ENCODE peak calls at places on chromosome 1, in seven cellular contexts. Y is psoas muscle, B is IMR-90, Q is adrenal gland, T is right atrium auricular region, D is upper lobe of right lung, G is A549. S is an unnamed sample.
A peak's percentile ranks its signal among the peaks of the same experiment; 100 is the strongest.

GRCh38 chr1:168476588-168477379 is 67.0 kb downstream of the XCL2 start:
- DNase-seq in Y (no peak), B (no peak), Q (no peak), T (no peak), D (no peak), G (no peak), S (no peak)

GRCh38 chr1:98439471-98439870 is 222.1 kb upstream of the SNX7 start:
- DNase-seq in Y (no peak), B (no peak), Q (no peak), T (no peak), D (no peak), G (no peak), S (no peak)

GRCh38 chr1:168243200-168243599 is 17.4 kb downstream of the SFT2D2 start:
- DNase-seq in Y (no peak), B (no peak), Q (peak; percentile 34), T (no peak), D (no peak), G (no peak), S (no peak)

GRCh38 chr1:39752703-39753102 is 14.0 kb downstream of the PPIE start:
- DNase-seq in Y (no peak), B (no peak), Q (no peak), T (no peak), D (no peak), G (no peak), S (no peak)

GRCh38 chr1:175172503-175172902 is 20.1 kb downstream of the KIAA0040 start:
- DNase-seq in Y (no peak), B (no peak), Q (no peak), T (no peak), D (no peak), G (no peak), S (no peak)

GRCh38 chr1:38860464-38860816 is 868 bp upstream of the RRAGC start:
- DNase-seq in Y (no peak), B (peak; percentile 4), Q (no peak), T (no peak), D (no peak), G (no peak), S (no peak)

GRCh38 chr1:27144920-27145661 is 9.8 kb downstream of the SLC9A1 start:
- DNase-seq in Y (peak; percentile 62), B (peak; percentile 87), Q (peak; percentile 23), T (no peak), D (no peak), G (no peak), S (no peak)

GRCh38 chr1:45047032-45047431 is 35.0 kb downstream of the UROD start:
- DNase-seq in Y (no peak), B (no peak), Q (no peak), T (no peak), D (no peak), G (no peak), S (no peak)

GRCh38 chr1:91550961-91551360 is 50.3 kb downstream of the CDC7 start:
- DNase-seq in Y (no peak), B (no peak), Q (no peak), T (no peak), D (no peak), G (no peak), S (no peak)

GRCh38 chr1:203080456-203080855 is 5.4 kb downstream of the MYOG start:
- DNase-seq in Y (no peak), B (no peak), Q (no peak), T (no peak), D (no peak), G (no peak), S (no peak)

GRCh38 chr1:24345334-24345733 is 26.2 kb downstream of the GRHL3 start:
- DNase-seq in Y (no peak), B (no peak), Q (no peak), T (no peak), D (no peak), G (no peak), S (no peak)

GRCh38 chr1:34425785-34426184 is 249.1 kb downstream of the C1orf94 start:
- DNase-seq in Y (no peak), B (no peak), Q (no peak), T (no peak), D (no peak), G (no peak), S (no peak)

GRCh38 chr1:21334214-21335087 is 44.2 kb upstream of the ECE1 start:
- DNase-seq in Y (peak; percentile 79), B (peak; percentile 86), Q (peak; percentile 93), T (peak; percentile 89), D (peak; percentile 84), G (peak; percentile 65), S (peak; percentile 66)

GRCh38 chr1:91821126-91821868 is 64.7 kb downstream of the TGFBR3 start:
- DNase-seq in Y (no peak), B (no peak), Q (no peak), T (no peak), D (no peak), G (no peak), S (no peak)

GRCh38 chr1:78490861-78491310 is at the start of gene PTGFR:
- DNase-seq in Y (peak; percentile 55), B (peak; percentile 36), Q (peak; percentile 41), T (no peak), D (peak; percentile 67), G (no peak), S (no peak)

GRCh38 chr1:243944429-243945160 is 94.6 kb upstream of the AKT3 start:
- DNase-seq in Y (no peak), B (peak; percentile 62), Q (no peak), T (no peak), D (no peak), G (peak; percentile 88), S (no peak)

GRCh38 chr1:210291088-210291487 is 37.6 kb upstream of the HHAT start:
- DNase-seq in Y (no peak), B (no peak), Q (no peak), T (no peak), D (no peak), G (no peak), S (no peak)

GRCh38 chr1:22527555-22528296 is 35.6 kb upstream of the EPHA8 start:
- DNase-seq in Y (peak; percentile 20), B (no peak), Q (no peak), T (no peak), D (no peak), G (no peak), S (no peak)

GRCh38 chr1:20491178-20491577 is 5.2 kb upstream of the CAMK2N1 start:
- DNase-seq in Y (no peak), B (no peak), Q (no peak), T (no peak), D (no peak), G (no peak), S (no peak)

GRCh38 chr1:2368053-2368744 is 23.2 kb downstream of the MORN1 start:
- DNase-seq in Y (no peak), B (no peak), Q (no peak), T (no peak), D (peak; percentile 26), G (peak; percentile 19), S (no peak)

GRCh38 chr1:154609398-154610380 is 1.7 kb upstream of the ADAR start:
- DNase-seq in Y (no peak), B (peak; percentile 36), Q (no peak), T (no peak), D (no peak), G (no peak), S (no peak)

GRCh38 chr1:27704958-27705357 is 20.8 kb upstream of the FAM76A start:
- DNase-seq in Y (no peak), B (no peak), Q (no peak), T (no peak), D (no peak), G (no peak), S (no peak)

GRCh38 chr1:160622885-160623633 is 23.8 kb downstream of the SLAMF1 start:
- DNase-seq in Y (no peak), B (no peak), Q (no peak), T (no peak), D (no peak), G (no peak), S (no peak)

GRCh38 chr1:37317870-37318431 is 156.4 kb upstream of the ZC3H12A start:
- DNase-seq in Y (no peak), B (no peak), Q (no peak), T (no peak), D (no peak), G (no peak), S (no peak)

GRCh38 chr1:225508538-225509375 is 80.9 kb upstream of the LBR start:
- DNase-seq in Y (no peak), B (peak; percentile 99), Q (peak; percentile 75), T (no peak), D (no peak), G (peak; percentile 95), S (no peak)

GRCh38 chr1:208682664-208683013 is 438.5 kb upstream of the PLXNA2 start:
- DNase-seq in Y (no peak), B (no peak), Q (no peak), T (no peak), D (no peak), G (no peak), S (no peak)

GRCh38 chr1:79877086-79877485 is 870.6 kb upstream of the ADGRL4 start:
- DNase-seq in Y (no peak), B (no peak), Q (no peak), T (no peak), D (no peak), G (no peak), S (no peak)

GRCh38 chr1:79875187-79875586 is 868.7 kb upstream of the ADGRL4 start:
- DNase-seq in Y (no peak), B (no peak), Q (no peak), T (no peak), D (no peak), G (no peak), S (no peak)

GRCh38 chr1:79874289-79874688 is 867.8 kb upstream of the ADGRL4 start:
- DNase-seq in Y (no peak), B (peak; percentile 6), Q (no peak), T (no peak), D (no peak), G (no peak), S (no peak)
- TF ChIP-seq CTCF in Y (no peak), B (peak; percentile 23), Q (no peak), T (no peak), D (no peak), G (no peak), S (no peak)

GRCh38 chr1:26037904-26038303 is 8.0 kb downstream of the SLC30A2 start:
- DNase-seq in Y (no peak), B (no peak), Q (no peak), T (no peak), D (no peak), G (no peak), S (no peak)
- H3K4me1 ChIP-seq in Y (peaks cover 35% of the 10 kb centered on the region), B (peaks cover 6% of the 10 kb centered on the region), Q (peaks cover 14% of the 10 kb centered on the region), T (no peaks in the 10 kb centered on the region), D (peaks cover 8% of the 10 kb centered on the region), G (peaks cover 11% of the 10 kb centered on the region), S (peaks cover 23% of the 10 kb centered on the region)

GRCh38 chr1:50719126-50719525 is 240.9 kb downstream of the FAF1 start:
- DNase-seq in Y (no peak), B (no peak), Q (no peak), T (no peak), D (no peak), G (no peak), S (no peak)
- TF ChIP-seq CTCF in Y (no peak), B (no peak), Q (no peak), T (no peak), D (no peak), G (no peak), S (no peak)

DNA sequence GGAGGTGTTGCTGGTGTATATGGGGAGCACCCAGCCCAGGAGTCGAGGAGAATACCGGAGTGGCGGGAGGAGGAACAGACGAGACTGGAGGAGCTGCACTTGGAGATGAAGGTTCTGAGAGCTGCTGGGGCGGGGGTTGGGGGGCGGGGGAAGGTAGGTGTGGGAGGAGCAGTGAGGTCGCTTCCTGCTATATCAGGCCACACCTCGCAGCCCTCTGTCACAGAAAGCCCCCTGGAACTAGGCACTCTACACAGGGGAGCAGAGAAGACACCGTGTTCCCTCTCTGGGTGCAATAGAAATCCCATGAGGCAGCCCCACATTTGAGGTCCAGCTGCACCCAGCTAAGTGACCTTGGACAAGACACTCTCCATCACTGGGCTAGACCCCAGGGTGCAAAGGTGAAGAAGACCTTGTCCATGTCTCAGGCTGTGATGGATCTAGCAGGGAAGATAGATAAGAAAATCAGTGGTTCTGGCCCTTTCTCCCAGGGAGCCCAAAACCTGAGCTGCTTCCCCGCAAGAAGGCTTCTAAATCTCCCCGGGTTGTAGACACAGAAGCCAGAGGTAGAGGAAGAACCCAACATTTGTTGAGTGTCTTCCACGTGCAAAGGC is 155.8 kb upstream of the EDN2 start:
- DNase-seq in Y (no peak), B (no peak), Q (no peak), T (no peak), D (no peak), G (no peak), S (no peak)
- H3K4me1 ChIP-seq in Y (no peaks in the 10 kb centered on the region), B (peaks cover 11% of the 10 kb centered on the region), Q (no peaks in the 10 kb centered on the region), T (no peaks in the 10 kb centered on the region), D (peaks cover 6% of the 10 kb centered on the region), G (no peaks in the 10 kb centered on the region), S (no peaks in the 10 kb centered on the region)